ENCODE peak calls at places on chromosomes 12 and 14, in nine cellular contexts. M, H, A, U, Z, V, R, T and C are unnamed samples.

GRCh38 chr12:19411234-19412221 is 27.8 kb upstream of the AEBP2 start:
- DNase-seq in M (no peak), H (no peak), A (no peak), U (no peak), Z (no peak), V (peak), R (no peak), T (no peak), C (no peak)

GRCh38 chr12:13099066-13099909 is 4.2 kb downstream of the GSG1 start:
- DNase-seq in M (no peak), H (peak), A (peak), U (no peak), Z (no peak), V (no peak), R (no peak), T (peak), C (peak)

GRCh38 chr14:70032447-70032846 is 153.2 kb downstream of the SMOC1 start:
- DNase-seq in M (no peak), H (peak), A (no peak), U (no peak), Z (no peak), V (no peak), R (no peak), T (no peak), C (no peak)

GRCh38 chr12:60489071-60489470 is 893.2 kb downstream of the SLC16A7 start:
- DNase-seq in M (no peak), H (no peak), A (peak), U (no peak), Z (no peak), V (no peak), R (no peak), T (no peak), C (no peak)

GRCh38 chr12:71243375-71243774 is 85.6 kb upstream of the TSPAN8 start:
- DNase-seq in M (no peak), H (no peak), A (no peak), U (no peak), Z (no peak), V (no peak), R (no peak), T (no peak), C (no peak)

GRCh38 chr14:91277546-91278382 is 33.3 kb upstream of the GPR68 start:
- DNase-seq in M (no peak), H (no peak), A (no peak), U (peak), Z (no peak), V (no peak), R (no peak), T (no peak), C (no peak)

GRCh38 chr14:77076118-77076631 is 21.9 kb upstream of the CIPC start:
- DNase-seq in M (no peak), H (peak), A (no peak), U (peak), Z (no peak), V (no peak), R (no peak), T (no peak), C (peak)

GRCh38 chr12:106115450-106115849 is 23.3 kb downstream of the NUAK1 start:
- DNase-seq in M (no peak), H (no peak), A (no peak), U (no peak), Z (no peak), V (no peak), R (no peak), T (peak), C (no peak)

GRCh38 chr14:32075636-32076277 is 1.3 kb upstream of the ARHGAP5 start:
- DNase-seq in M (no peak), H (no peak), A (peak), U (peak), Z (no peak), V (peak), R (no peak), T (no peak), C (peak)

GRCh38 chr14:72952171-72952570 is 25.9 kb downstream of the DCAF4 start:
- DNase-seq in M (no peak), H (no peak), A (no peak), U (no peak), Z (no peak), V (no peak), R (no peak), T (no peak), C (no peak)

GRCh38 chr12:103279444-103279843 is 216.3 kb downstream of the C12orf42 start:
- DNase-seq in M (no peak), H (no peak), A (no peak), U (no peak), Z (no peak), V (no peak), R (no peak), T (no peak), C (no peak)

GRCh38 chr12:126883737-126884136 is 1383.2 kb upstream of the TMEM132C start:
- DNase-seq in M (no peak), H (no peak), A (no peak), U (no peak), Z (no peak), V (no peak), R (no peak), T (no peak), C (no peak)

GRCh38 chr12:38258411-38258810 is 58.2 kb upstream of the ALG10B start:
- DNase-seq in M (no peak), H (no peak), A (no peak), U (no peak), Z (no peak), V (no peak), R (no peak), T (no peak), C (no peak)

GRCh38 chr12:4032906-4033628 is 159.9 kb upstream of the PARP11 start:
- DNase-seq in M (no peak), H (no peak), A (peak), U (no peak), Z (no peak), V (no peak), R (no peak), T (no peak), C (no peak)